ENCODE peak calls at places on chromosomes 16 and 17, in nine cellular contexts. I is stimulated activated CD4-positive, alpha-beta T cell treated with anti-CD3 and anti-CD28 coated beads, Interleukin-15, amount 100 ng/mL, for 1 hour; X is CD4-positive, CD25-positive, alpha-beta regulatory T cell; B is RPMI7951; G is ascending aorta; T is activated naive CD8-positive, alpha-beta T cell treated with anti-CD3 and anti-CD28 coated beads, Interleukin-2, amount 10 ng/mL, durations not matched to agents 7 days and 5 days; J is naive B cell; R is NCI-H1105 treated with DMSO at 0.1 percent for 48 hours; E is activated CD4-positive, alpha-beta T cell treated with anti-CD3 and anti-CD28 coated beads, Interleukin-2, amount 50 U/mL, for 4 hours. N is an unnamed sample.

GRCh38 chr17:30093463-30094147 is 23.0 kb upstream of the NSRP1 start:
- DNase-seq in I (no peak), X (peak; percentile 27), B (peak; percentile 61), G (no peak), T (no peak), J (peak; percentile 56), R (peak; percentile 54), E (no peak), N (peak; percentile 76)

GRCh38 chr17:63024716-63025115 is 58.7 kb downstream of the TANC2 start:
- DNase-seq in I (no peak), X (no peak), B (peak; percentile 51), G (no peak), T (no peak), J (no peak), R (no peak), E (no peak), N (peak; percentile 31)

GRCh38 chr16:9437115-9437514 is 345.7 kb downstream of the HAPSTR1 start:
- DNase-seq in I (no peak), X (no peak), B (peak; percentile 40), G (no peak), T (no peak), J (no peak), R (peak; percentile 0), E (no peak), N (no peak)

GRCh38 chr17:20300399-20301037 is 166.8 kb downstream of the LGALS9B start:
- DNase-seq in I (no peak), X (no peak), B (peak; percentile 78), G (no peak), T (no peak), J (no peak), R (no peak), E (no peak), N (peak; percentile 69)

GRCh38 chr17:40451420-40451819 is 8.2 kb downstream of the IGFBP4 start:
- DNase-seq in I (no peak), X (no peak), B (peak; percentile 85), G (peak; percentile 49), T (no peak), J (no peak), R (no peak), E (no peak), N (no peak)

GRCh38 chr17:40598928-40599627 is 33.8 kb upstream of the CCR7 start:
- DNase-seq in I (no peak), X (peak; percentile 80), B (no peak), G (peak; percentile 35), T (no peak), J (peak; percentile 96), R (no peak), E (peak; percentile 70), N (no peak)

GRCh38 chr17:80849119-80849518 is 142.5 kb upstream of the CHMP6 start:
- DNase-seq in I (no peak), X (no peak), B (no peak), G (no peak), T (no peak), J (no peak), R (no peak), E (no peak), N (no peak)

GRCh38 chr17:29949708-29950107 is 8.3 kb downstream of the EFCAB5 start:
- DNase-seq in I (no peak), X (no peak), B (no peak), G (no peak), T (no peak), J (no peak), R (no peak), E (no peak), N (no peak)

GRCh38 chr17:42512733-42513251 is 23.2 kb upstream of the NAGLU start:
- DNase-seq in I (no peak), X (no peak), B (no peak), G (no peak), T (no peak), J (no peak), R (no peak), E (no peak), N (no peak)

GRCh38 chr17:47611372-47612350 is 38.1 kb upstream of the KPNB1 start:
- DNase-seq in I (no peak), X (no peak), B (no peak), G (no peak), T (no peak), J (no peak), R (no peak), E (no peak), N (peak; percentile 56)

GRCh38 chr17:4572131-4572530 is 11.8 kb upstream of the GGT6 start:
- DNase-seq in I (no peak), X (no peak), B (no peak), G (no peak), T (no peak), J (no peak), R (no peak), E (no peak), N (no peak)

GRCh38 chr17:78805301-78805700 is 23.2 kb upstream of the CYTH1 start:
- DNase-seq in I (peak; percentile 46), X (peak; percentile 46), B (no peak), G (no peak), T (no peak), J (no peak), R (no peak), E (peak; percentile 73), N (no peak)

GRCh38 chr17:68328676-68329075 is 37.4 kb downstream of the ARSG start:
- DNase-seq in I (no peak), X (no peak), B (peak; percentile 20), G (no peak), T (no peak), J (no peak), R (no peak), E (no peak), N (peak; percentile 29)

GRCh38 chr16:84834403-84834772 is 14.6 kb downstream of the CRISPLD2 start:
- DNase-seq in I (no peak), X (no peak), B (peak; percentile 99), G (no peak), T (no peak), J (no peak), R (no peak), E (no peak), N (peak; percentile 30)

GRCh38 chr17:39197380-39198185 is at the start of gene CACNB1:
- DNase-seq in I (peak; percentile 52), X (peak; percentile 76), B (peak; percentile 76), G (no peak), T (peak; percentile 76), J (no peak), R (peak; percentile 80), E (peak; percentile 56), N (peak; percentile 88)

GRCh38 chr17:67412057-67412456 is 35.0 kb downstream of the PITPNC1 start:
- DNase-seq in I (no peak), X (no peak), B (no peak), G (no peak), T (no peak), J (no peak), R (no peak), E (no peak), N (no peak)

GRCh38 chr16:23079683-23080221 is 69.5 kb downstream of the USP31 start:
- DNase-seq in I (no peak), X (no peak), B (no peak), G (no peak), T (no peak), J (no peak), R (peak; percentile 81), E (no peak), N (no peak)

GRCh38 chr16:53056528-53056881 is 1.7 kb downstream of the CHD9 start:
- DNase-seq in I (no peak), X (no peak), B (peak; percentile 58), G (no peak), T (no peak), J (no peak), R (no peak), E (no peak), N (peak; percentile 76)

GRCh38 chr17:17499402-17500145 is 3.4 kb upstream of the RASD1 start:
- DNase-seq in I (no peak), X (no peak), B (no peak), G (no peak), T (no peak), J (no peak), R (no peak), E (no peak), N (no peak)

GRCh38 chr16:80656731-80657150 is 115.9 kb downstream of the DYNLRB2 start:
- DNase-seq in I (no peak), X (no peak), B (no peak), G (no peak), T (no peak), J (no peak), R (no peak), E (peak; percentile 8), N (no peak)

GRCh38 chr16:88379694-88380040 is 3.1 kb upstream of the ZNF469 start:
- DNase-seq in I (no peak), X (no peak), B (no peak), G (no peak), T (no peak), J (no peak), R (no peak), E (no peak), N (no peak)

GRCh38 chr16:58507963-58508670 is 7.2 kb upstream of the SETD6 start:
- DNase-seq in I (no peak), X (no peak), B (no peak), G (no peak), T (no peak), J (no peak), R (no peak), E (no peak), N (no peak)

GRCh38 chr17:57953703-57954420 is 1.4 kb downstream of the CUEDC1 start:
- DNase-seq in I (no peak), X (no peak), B (no peak), G (no peak), T (no peak), J (no peak), R (no peak), E (no peak), N (no peak)

GRCh38 chr16:10048850-10049249 is 133.4 kb downstream of the GRIN2A start:
- DNase-seq in I (no peak), X (no peak), B (no peak), G (no peak), T (no peak), J (no peak), R (no peak), E (no peak), N (no peak)

GRCh38 chr17:79019631-79020584 is 4.1 kb upstream of the C1QTNF1 start:
- DNase-seq in I (no peak), X (no peak), B (peak; percentile 72), G (peak; percentile 53), T (no peak), J (no peak), R (peak; percentile 72), E (peak; percentile 42), N (peak; percentile 90)

GRCh38 chr16:1830213-1830612 is 3.2 kb downstream of the FAHD1 start:
- DNase-seq in I (no peak), X (no peak), B (no peak), G (no peak), T (no peak), J (no peak), R (no peak), E (no peak), N (no peak)

GRCh38 chr16:76490240-76490639 is 213.0 kb downstream of the CNTNAP4 start:
- DNase-seq in I (no peak), X (no peak), B (no peak), G (no peak), T (no peak), J (no peak), R (no peak), E (no peak), N (no peak)

GRCh38 chr17:81339180-81339501 is 44.0 kb upstream of the SLC38A10 start:
- DNase-seq in I (no peak), X (no peak), B (no peak), G (no peak), T (no peak), J (no peak), R (no peak), E (no peak), N (no peak)

GRCh38 chr17:9907883-9908648 is 3.0 kb upstream of the RCVRN start:
- DNase-seq in I (no peak), X (no peak), B (peak; percentile 20), G (no peak), T (no peak), J (no peak), R (no peak), E (no peak), N (no peak)

GRCh38 chr16:54462151-54462651 is 175.6 kb upstream of the IRX3 start:
- DNase-seq in I (no peak), X (no peak), B (peak; percentile 40), G (no peak), T (no peak), J (no peak), R (no peak), E (no peak), N (no peak)

GRCh38 chr16:81514041-81514559 is 69.5 kb downstream of the CMIP start:
- DNase-seq in I (no peak), X (no peak), B (no peak), G (no peak), T (no peak), J (peak; percentile 66), R (no peak), E (no peak), N (no peak)

N was measured in ELR.